ENCODE peak calls at places on chromosomes 6 and 20, in four cellular contexts. V is PC-9, A is esophagus squamous epithelium, S is IMR-90. N is an unnamed sample.

GRCh38 chr20:63345328-63346100 is 15.6 kb downstream of the CHRNA4 start:
- DNase-seq in V (no peak), A (no peak), S (no peak), N (no peak)

GRCh38 chr20:8722277-8722928 is 346.5 kb upstream of the PLCB4 start:
- DNase-seq in V (peak), A (no peak), S (peak), N (peak)

GRCh38 chr20:5863040-5863811 is 87.1 kb downstream of the TRMT6 start:
- DNase-seq in V (no peak), A (no peak), S (peak), N (no peak)

GRCh38 chr20:46619445-46619844 is 31.8 kb downstream of the SLC13A3 start:
- DNase-seq in V (no peak), A (no peak), S (no peak), N (no peak)

GRCh38 chr6:115016593-115016992 is 673.8 kb upstream of the HS3ST5 start:
- DNase-seq in V (no peak), A (no peak), S (no peak), N (no peak)

GRCh38 chr6:73704260-73704659 is 8.3 kb downstream of the CD109 start:
- DNase-seq in V (peak), A (no peak), S (peak), N (peak)

GRCh38 chr20:47262365-47263013 is 94.0 kb downstream of the ZMYND8 start:
- DNase-seq in V (no peak), A (no peak), S (no peak), N (no peak)

GRCh38 chr6:46651006-46651405 is 1.6 kb downstream of the CYP39A1 start:
- DNase-seq in V (peak), A (no peak), S (peak), N (no peak)

GRCh38 chr6:24596717-24597116 is 49.3 kb downstream of the KIAA0319 start:
- DNase-seq in V (no peak), A (no peak), S (no peak), N (no peak)

GRCh38 chr6:128365520-128366160 is 154.8 kb downstream of the PTPRK start:
- DNase-seq in V (peak), A (no peak), S (no peak), N (peak)

GRCh38 chr6:27679308-27679967 is 206.5 kb upstream of the ZNF184 start:
- DNase-seq in V (no peak), A (no peak), S (no peak), N (no peak)

GRCh38 chr6:125258651-125259353 is 43.0 kb downstream of the HDDC2 start:
- DNase-seq in V (no peak), A (no peak), S (peak), N (no peak)

GRCh38 chr6:85803721-85804120 is 161.0 kb upstream of the SYNCRIP start:
- DNase-seq in V (no peak), A (no peak), S (no peak), N (no peak)

GRCh38 chr6:154343473-154344308 is 12.9 kb downstream of the IPCEF1 start:
- DNase-seq in V (peak), A (no peak), S (peak), N (peak)

GRCh38 chr20:48454721-48455490 is 372.9 kb downstream of the PREX1 start:
- DNase-seq in V (no peak), A (no peak), S (no peak), N (no peak)

GRCh38 chr6:169426611-169427010 is 173.0 kb upstream of the THBS2 start:
- DNase-seq in V (no peak), A (no peak), S (no peak), N (no peak)

GRCh38 chr6:169425628-169426370 is 172.2 kb upstream of the THBS2 start:
- DNase-seq in V (no peak), A (no peak), S (no peak), N (no peak)

GRCh38 chr6:169427856-169428255 is 174.2 kb upstream of the THBS2 start:
- DNase-seq in V (no peak), A (no peak), S (peak), N (no peak)

GRCh38 chr6:169429001-169429400 is 175.4 kb upstream of the THBS2 start:
- DNase-seq in V (no peak), A (no peak), S (no peak), N (no peak)

GRCh38 chr6:169428532-169428931 is 174.9 kb upstream of the THBS2 start:
- DNase-seq in V (no peak), A (no peak), S (no peak), N (no peak)
- TF ChIP-seq CTCF in V (no peak), A (no peak), S (no peak), N (no peak)

GRCh38 chr6:37177950-37178517 is 8.1 kb downstream of the PIM1 start:
- DNase-seq in V (no peak), A (no peak), S (no peak), N (no peak)

GRCh38 chr6:37174515-37175331 is 4.8 kb downstream of the PIM1 start:
- DNase-seq in V (no peak), A (no peak), S (no peak), N (no peak)

GRCh38 chr6:37175332-37176267 is 5.6 kb downstream of the PIM1 start:
- DNase-seq in V (no peak), A (no peak), S (no peak), N (no peak)

GRCh38 chr6:37176268-37177082 is 6.5 kb downstream of the PIM1 start:
- DNase-seq in V (no peak), A (no peak), S (no peak), N (no peak)

GRCh38 chr6:37177083-37177949 is 7.4 kb downstream of the PIM1 start:
- DNase-seq in V (no peak), A (no peak), S (no peak), N (no peak)
- TF ChIP-seq CTCF in V (no peak), A (peak), S (no peak), N (no peak)

DNA sequence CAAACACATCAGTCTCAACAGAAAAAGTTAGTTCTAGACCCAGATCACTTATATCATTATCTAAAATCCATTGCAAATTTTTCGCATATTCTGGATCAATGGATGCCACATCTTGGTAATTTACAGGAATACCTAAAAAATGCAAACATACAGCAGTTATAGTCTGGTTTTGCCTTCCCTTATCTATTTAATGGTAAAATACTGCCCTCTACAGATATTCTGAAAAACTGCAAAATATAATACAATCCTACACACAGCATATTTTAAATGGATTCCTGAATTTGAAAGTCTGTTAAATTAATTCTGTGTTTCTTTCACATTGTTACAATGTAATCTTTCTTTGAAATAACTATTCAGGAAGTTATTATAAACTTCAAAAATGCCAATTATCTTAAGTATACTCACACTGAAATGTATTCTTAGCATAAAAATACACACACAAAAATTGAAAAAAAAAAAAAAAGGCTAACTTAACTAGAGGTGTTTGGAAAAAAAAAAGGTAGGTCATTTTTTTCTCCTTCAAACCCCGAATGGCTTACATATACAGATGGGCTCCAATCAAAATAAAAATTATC is 88.4 kb downstream of the HACE1 start:
- DNase-seq in V (no peak), A (no peak), S (peak), N (no peak)
- TF ChIP-seq CTCF in V (peak), A (peak), S (peak), N (peak)

DNA sequence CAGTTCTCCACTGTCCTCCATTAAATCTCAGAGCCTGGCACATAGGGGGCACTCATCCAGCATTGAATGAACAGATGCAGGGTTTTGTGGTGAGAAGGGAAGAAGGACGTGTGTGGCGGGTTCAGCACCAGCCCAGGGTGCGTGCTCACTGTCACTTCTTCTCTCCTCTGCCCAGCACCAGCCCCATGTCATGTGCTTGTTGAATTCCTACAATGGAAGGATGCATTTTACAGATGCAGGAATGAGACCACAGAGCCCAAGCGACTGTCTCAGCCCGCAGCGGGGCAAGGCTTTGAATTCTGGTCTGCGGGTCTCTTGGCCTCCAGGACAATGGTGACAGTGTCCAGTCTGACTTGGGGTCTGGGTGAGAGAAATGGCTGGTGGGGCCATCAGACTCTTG is 150.0 kb downstream of the CEBPB start:
- DNase-seq in V (no peak), A (no peak), S (no peak), N (no peak)
- TF ChIP-seq CTCF in V (no peak), A (no peak), S (no peak), N (no peak)